ENCODE peak calls at places on chromosomes 6 and 20, in five cellular contexts. Y is A549, S is Panc1, L is HepG2, V is SK-N-SH. J is an unnamed sample.

GRCh38 chr6:34132486-34133185 is 13.3 kb downstream of the GRM4 start:
- DNase-seq in Y (peak), S (no peak), L (peak), V (no peak), J (peak)

GRCh38 chr6:6656287-6656686 is 67.8 kb downstream of the LY86 start:
- DNase-seq in S (no peak), L (no peak), Y (no peak), V (no peak), J (no peak)

GRCh38 chr6:168150551-168151444 is 71.8 kb upstream of the FRMD1 start:
- DNase-seq in Y (peak), V (peak), L (no peak), S (no peak), J (no peak)

GRCh38 chr6:135182120-135182992 is 1.2 kb downstream of the MYB start:
- DNase-seq in L (no peak), V (peak), S (no peak), Y (peak), J (peak)

GRCh38 chr20:61439251-61439650 is 187.2 kb downstream of the CDH4 start:
- DNase-seq in Y (no peak), V (no peak), L (no peak), S (no peak), J (no peak)

GRCh38 chr20:34316191-34316814 is 13.1 kb upstream of the AHCY start:
- DNase-seq in Y (peak), S (no peak), L (no peak), V (no peak), J (no peak)

GRCh38 chr20:4415281-4415680 is 306.4 kb upstream of the PRND start:
- DNase-seq in V (no peak), S (no peak), L (no peak), Y (no peak), J (no peak)

GRCh38 chr6:10180138-10181074 is 234.5 kb downstream of the TFAP2A start:
- DNase-seq in V (no peak), L (no peak), Y (no peak), S (no peak), J (no peak)

GRCh38 chr6:132188865-132189264 is 212.4 kb downstream of the MOXD1 start:
- DNase-seq in V (no peak), Y (no peak), L (no peak), S (no peak), J (no peak)

GRCh38 chr6:35972471-35972985 is 51.6 kb upstream of the SRPK1 start:
- DNase-seq in L (peak), V (peak), S (no peak), Y (peak), J (no peak)

GRCh38 chr6:159720708-159721107 is 6.6 kb upstream of the WTAP start:
- DNase-seq in Y (peak), V (peak), S (no peak), L (peak), J (peak)

GRCh38 chr6:151485616-151486015 is 8.2 kb upstream of the CCDC170 start:
- DNase-seq in Y (no peak), L (no peak), V (no peak), S (no peak), J (no peak)

GRCh38 chr6:101439790-101440189 is 46.3 kb downstream of the GRIK2 start:
- DNase-seq in S (no peak), V (no peak), L (no peak), Y (no peak), J (no peak)

GRCh38 chr6:108406943-108407342 is 112.1 kb downstream of the AFG1L start:
- DNase-seq in S (no peak), Y (no peak), V (no peak), L (no peak), J (no peak)

GRCh38 chr6:53866231-53866630 is 71.4 kb downstream of the LRRC1 start:
- DNase-seq in Y (no peak), S (no peak), L (no peak), V (no peak), J (no peak)

GRCh38 chr6:81751388-81752083 is 945 bp downstream of the TENT5A start:
- DNase-seq in L (peak), V (no peak), S (no peak), Y (peak), J (no peak)

GRCh38 chr20:10505320-10506226 is 70.5 kb downstream of the SLX4IP start:
- DNase-seq in Y (no peak), L (no peak), S (no peak), V (no peak), J (peak)

GRCh38 chr6:120965814-120966213 is 368.5 kb downstream of the TBC1D32 start:
- DNase-seq in V (no peak), L (no peak), Y (no peak), S (no peak), J (no peak)

GRCh38 chr6:3913077-3913957 is 64.1 kb downstream of the FAM50B start:
- DNase-seq in V (no peak), S (peak), L (peak), Y (peak), J (peak)

DNA sequence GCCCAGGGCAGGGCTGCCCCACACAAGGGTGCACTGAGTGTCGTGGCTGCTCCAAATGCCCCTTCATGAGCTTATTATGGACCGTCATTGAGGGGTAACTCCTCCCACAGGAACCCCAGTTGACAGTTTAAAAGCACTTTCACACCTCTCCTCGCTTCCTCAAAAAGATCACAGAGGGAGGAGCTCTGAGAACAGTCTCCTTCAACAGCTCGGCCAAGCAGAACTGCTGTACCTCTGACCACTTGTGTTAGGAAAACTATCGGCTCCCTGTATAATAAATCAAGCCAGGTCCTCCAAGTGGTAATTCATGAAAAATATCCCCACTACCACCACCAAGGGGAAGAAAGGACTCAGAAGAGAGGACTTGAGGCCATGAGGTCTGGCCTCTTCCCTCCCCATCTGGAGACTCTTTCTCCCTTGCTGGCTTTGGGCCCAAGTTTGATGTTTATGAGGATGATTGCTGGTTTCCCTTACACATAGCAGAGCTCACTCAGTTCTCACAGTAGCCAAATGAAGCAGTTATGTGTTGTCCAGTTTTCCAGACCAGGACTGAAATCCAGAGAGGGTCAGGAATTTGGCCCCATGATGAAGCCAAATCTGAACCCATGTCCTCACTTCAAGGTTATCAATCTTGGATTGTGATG is 8.7 kb downstream of the SNX21 start:
- DNase-seq in L (no peak), S (no peak), V (no peak), Y (no peak), J (no peak)
- TF ChIP-seq REST in L (no peak), S (no peak), V (no peak), Y (no peak), J (no peak)

GRCh38 chr6:158408552-158409130 is 96.4 kb downstream of the TULP4 start:
- DNase-seq in L (no peak), S (no peak), Y (no peak), V (peak), J (peak)

GRCh38 chr6:158409451-158409850 is 97.2 kb downstream of the TULP4 start:
- DNase-seq in S (no peak), Y (no peak), L (no peak), V (peak), J (no peak)

GRCh38 chr6:158406736-158407135 is 94.5 kb downstream of the TULP4 start:
- DNase-seq in Y (no peak), L (no peak), V (no peak), S (no peak), J (no peak)

GRCh38 chr6:158408013-158408412 is 95.7 kb downstream of the TULP4 start:
- DNase-seq in Y (no peak), L (no peak), S (no peak), V (no peak), J (no peak)

DNA sequence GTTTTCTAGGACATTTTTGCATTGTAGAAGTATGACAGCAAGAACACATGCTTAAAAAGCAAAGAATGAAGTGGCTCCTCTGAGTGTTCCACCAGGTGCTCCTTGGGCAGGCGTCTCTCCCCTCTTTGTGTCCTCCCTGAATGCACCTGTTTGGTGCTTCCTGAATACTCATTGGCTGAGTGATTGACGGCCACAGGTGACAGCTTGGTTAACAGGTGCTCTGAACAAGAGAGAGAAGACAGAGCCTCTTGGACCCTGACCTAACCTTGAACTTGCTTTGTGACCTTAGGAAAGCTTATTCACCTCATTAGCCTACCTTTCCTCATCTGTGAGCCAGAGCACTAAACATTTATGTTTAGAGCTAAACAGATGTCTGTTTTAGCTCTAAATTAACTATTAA is 93.7 kb downstream of the TULP4 start:
- DNase-seq in Y (no peak), L (no peak), V (no peak), S (no peak), J (no peak)
- TF ChIP-seq REST in Y (no peak), L (no peak), V (no peak), S (no peak), J (no peak)

GRCh38 chr6:32148722-32149576 is 2.8 kb downstream of the PRRT1 start:
- DNase-seq in L (no peak), V (peak), S (no peak), Y (no peak), J (peak)
- TF ChIP-seq REST in L (no peak), V (no peak), S (no peak), Y (no peak), J (no peak)

GRCh38 chr20:50708845-50709555 is 17.7 kb upstream of the RIPOR3 start:
- DNase-seq in Y (no peak), L (no peak), S (no peak), V (no peak), J (no peak)
- TF ChIP-seq REST in Y (no peak), L (no peak), S (no peak), V (no peak), J (no peak)

GRCh38 chr6:65116326-65116725 is 590.7 kb downstream of the EYS start:
- DNase-seq in L (no peak), Y (no peak), S (no peak), V (no peak), J (no peak)
- TF ChIP-seq REST in L (no peak), Y (no peak), S (no peak), V (no peak), J (no peak)

DNA sequence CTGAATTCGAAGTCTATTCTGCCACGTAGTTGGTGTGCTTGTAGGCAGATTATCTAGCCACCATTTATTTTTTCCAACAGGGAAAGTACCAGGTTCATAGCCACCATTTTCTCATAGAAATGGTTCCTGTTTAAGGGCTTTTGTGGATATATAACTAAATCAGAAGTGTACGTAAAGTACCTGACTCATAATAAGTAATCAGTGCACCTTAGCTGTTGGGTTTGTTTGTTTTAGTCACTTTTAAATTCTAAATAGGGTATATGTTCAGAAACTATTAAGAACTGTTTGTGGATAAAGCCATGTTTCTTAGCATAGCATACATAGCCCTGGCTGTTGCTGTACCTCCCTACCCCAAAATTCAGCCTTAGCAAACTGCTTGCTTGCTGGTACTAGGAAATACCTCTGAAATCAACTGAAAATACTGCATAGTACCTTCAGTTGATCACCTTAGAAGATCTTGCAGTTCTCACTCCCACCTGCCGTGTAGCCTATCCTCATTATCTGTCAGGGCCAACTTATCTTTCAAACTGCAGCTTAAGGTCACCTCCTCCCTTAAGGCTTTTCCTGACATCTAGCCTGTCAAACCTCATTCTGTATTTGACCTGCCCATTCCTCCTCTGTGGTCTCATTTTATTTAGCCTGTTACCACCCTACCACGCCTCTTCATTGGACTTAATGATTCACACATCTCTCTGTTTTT is 44.6 kb upstream of the COL10A1 start:
- DNase-seq in Y (no peak), S (no peak), L (no peak), V (no peak), J (peak)
- TF ChIP-seq REST in Y (no peak), S (no peak), L (no peak), V (no peak), J (no peak)

GRCh38 chr20:43137160-43137559 is 52.5 kb downstream of the PTPRT start:
- DNase-seq in S (no peak), Y (no peak), V (no peak), L (no peak), J (no peak)

GRCh38 chr20:43140719-43141118 is 49.0 kb downstream of the PTPRT start:
- DNase-seq in Y (no peak), S (no peak), V (no peak), L (no peak), J (no peak)

GRCh38 chr20:43138061-43138860 is 51.4 kb downstream of the PTPRT start:
- DNase-seq in V (no peak), L (peak), S (no peak), Y (no peak), J (no peak)
- TF ChIP-seq REST in V (no peak), L (no peak), S (no peak), Y (no peak), J (no peak)

GRCh38 chr6:22251331-22251730 is 45.5 kb downstream of the PRL start:
- DNase-seq in Y (peak), S (no peak), V (no peak), L (no peak), J (no peak)

GRCh38 chr6:22247916-22248482 is 48.8 kb downstream of the PRL start:
- DNase-seq in S (no peak), V (no peak), L (no peak), Y (no peak), J (no peak)

GRCh38 chr6:22248513-22249308 is 48.1 kb downstream of the PRL start:
- DNase-seq in Y (peak), S (no peak), V (no peak), L (peak), J (no peak)

GRCh38 chr6:22249646-22250045 is 47.2 kb downstream of the PRL start:
- DNase-seq in V (no peak), S (no peak), L (no peak), Y (no peak), J (no peak)

DNA sequence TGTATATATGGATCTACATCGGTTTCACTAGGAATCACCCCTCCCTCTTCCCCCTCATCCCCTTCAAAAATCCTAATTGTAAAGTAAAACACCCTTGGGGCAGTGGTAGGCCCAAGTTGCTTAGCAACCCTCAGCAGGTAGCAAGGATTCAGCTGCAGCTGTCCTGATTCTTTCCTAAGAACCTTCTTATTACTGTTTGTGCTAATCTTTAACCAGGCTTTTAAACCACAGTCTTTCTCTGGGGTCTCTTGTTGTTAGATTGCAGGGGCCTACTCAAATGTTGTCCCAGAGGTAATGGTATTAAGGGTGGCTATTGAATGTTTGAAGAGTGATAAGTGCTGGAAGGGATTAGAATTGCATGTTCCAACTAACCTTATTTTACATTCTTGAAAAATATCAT is 46.4 kb downstream of the PRL start:
- DNase-seq in Y (no peak), V (no peak), S (no peak), L (no peak), J (no peak)
- TF ChIP-seq REST in Y (no peak), V (no peak), S (no peak), L (no peak), J (no peak)

GRCh38 chr20:37864275-37864674 is 38.7 kb upstream of the VSTM2L start:
- DNase-seq in S (no peak), V (no peak), Y (no peak), L (no peak), J (no peak)

GRCh38 chr20:37870294-37870693 is 32.6 kb upstream of the VSTM2L start:
- DNase-seq in Y (no peak), S (no peak), V (no peak), L (no peak), J (no peak)

GRCh38 chr20:37868998-37869861 is 33.7 kb upstream of the VSTM2L start:
- DNase-seq in S (no peak), V (peak), Y (no peak), L (no peak), J (no peak)

GRCh38 chr20:37866051-37866450 is 36.9 kb upstream of the VSTM2L start:
- DNase-seq in S (no peak), V (no peak), L (no peak), Y (no peak), J (no peak)

GRCh38 chr20:37867289-37868195 is 35.4 kb upstream of the VSTM2L start:
- DNase-seq in L (no peak), Y (no peak), S (no peak), V (no peak), J (no peak)
- TF ChIP-seq REST in L (no peak), Y (no peak), S (no peak), V (no peak), J (no peak)

DNA sequence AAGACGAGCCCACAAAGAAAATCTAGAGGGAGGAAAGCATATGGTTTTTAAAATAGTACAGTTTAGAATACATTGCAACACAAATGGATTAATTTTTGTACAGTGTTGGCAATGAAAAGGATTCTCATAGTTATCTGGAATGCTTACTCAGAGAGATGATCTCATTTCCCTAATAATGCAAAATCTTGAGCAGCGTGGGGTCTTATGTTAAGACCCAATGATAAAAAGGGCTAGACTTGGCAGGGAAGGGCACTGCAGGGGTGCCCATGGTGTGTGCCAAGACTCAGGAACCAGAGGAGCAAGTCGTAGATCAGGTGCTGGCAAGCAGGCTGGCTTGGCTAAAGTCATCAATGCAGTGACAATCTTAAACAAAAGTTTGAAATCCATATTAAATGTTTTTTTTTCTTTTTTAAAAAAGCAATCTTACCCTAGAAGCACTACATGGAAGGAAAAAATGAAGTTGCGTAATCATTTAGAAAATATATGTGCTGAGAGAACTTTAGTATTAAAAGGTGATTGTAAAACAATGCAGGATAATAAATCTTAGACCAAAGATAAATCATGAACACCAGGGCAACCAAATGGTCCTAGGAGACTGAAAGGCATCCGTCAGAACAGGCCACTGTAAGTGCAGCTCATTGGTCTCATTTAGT is 268.5 kb downstream of the UST start:
- DNase-seq in L (no peak), S (no peak), Y (no peak), V (no peak), J (no peak)
- TF ChIP-seq REST in L (no peak), S (no peak), Y (no peak), V (no peak), J (no peak)

J was measured in K562.